ENCODE peak calls at places on chromosomes 2 and 18, in five cellular contexts. Q is lower lobe of right lung; G is stimulated activated naive CD4-positive, alpha-beta T cell treated with Interleukin-2 at 50 U/mL for 16 hours; Y is T-helper 1 cell; W is HuH-7. J is an unnamed sample.

GRCh38 chr18:7749510-7749981 is 182.4 kb downstream of the PTPRM start:
- DNase-seq in Q (no peak), G (no peak), Y (no peak), W (no peak), J (peak)

GRCh38 chr2:237474931-237475703 is 11.9 kb upstream of the MLPH start:
- DNase-seq in Q (peak), G (peak), Y (peak), W (peak), J (peak)

GRCh38 chr18:70373062-70373519 is 84.2 kb downstream of the SOCS6 start:
- DNase-seq in Q (no peak), G (no peak), Y (no peak), W (no peak), J (peak)

GRCh38 chr18:62876828-62877227 is 161.5 kb downstream of the PHLPP1 start:
- DNase-seq in Q (no peak), G (no peak), Y (no peak), W (no peak), J (no peak)

GRCh38 chr2:39252888-39253518 is 9.2 kb upstream of the CDKL4 start:
- DNase-seq in Q (no peak), G (no peak), Y (no peak), W (no peak), J (no peak)

GRCh38 chr18:70149616-70150301 is 55.7 kb downstream of the RTTN start:
- DNase-seq in Q (no peak), G (no peak), Y (no peak), W (no peak), J (peak)

GRCh38 chr18:23939366-23939765 is 75.2 kb upstream of the TTC39C start:
- DNase-seq in Q (no peak), G (no peak), Y (no peak), W (no peak), J (no peak)

GRCh38 chr2:238285653-238286082 is 2.7 kb downstream of the PER2 start:
- DNase-seq in Q (peak), G (no peak), Y (no peak), W (peak), J (peak)

GRCh38 chr2:98505991-98506664 is 61.5 kb downstream of the INPP4A start:
- DNase-seq in Q (no peak), G (no peak), Y (no peak), W (no peak), J (no peak)

GRCh38 chr2:36561223-36561944 is 36.6 kb downstream of the FEZ2 start:
- DNase-seq in Q (no peak), G (no peak), Y (no peak), W (no peak), J (peak)

GRCh38 chr2:183867206-183867605 is 731.1 kb upstream of the ZNF804A start:
- DNase-seq in Q (no peak), G (no peak), Y (no peak), W (no peak), J (no peak)

GRCh38 chr2:8543412-8544167 is 138.3 kb upstream of the ID2 start:
- DNase-seq in Q (peak), G (peak), Y (peak), W (no peak), J (no peak)

GRCh38 chr18:12599966-12600365 is 57.9 kb downstream of the SPIRE1 start:
- DNase-seq in Q (no peak), G (no peak), Y (no peak), W (no peak), J (no peak)

GRCh38 chr2:62196278-62196901 is 475 bp downstream of the B3GNT2 start:
- DNase-seq in Q (peak), G (peak), Y (peak), W (peak), J (peak)

GRCh38 chr2:173962036-173962435 is 3.1 kb downstream of the SP3 start:
- DNase-seq in Q (no peak), G (no peak), Y (no peak), W (no peak), J (no peak)

GRCh38 chr18:49055787-49056186 is 105.0 kb upstream of the SMAD7 start:
- DNase-seq in Q (peak), G (no peak), Y (no peak), W (no peak), J (no peak)

GRCh38 chr2:107197601-107198000 is 311.6 kb upstream of the ST6GAL2 start:
- DNase-seq in Q (no peak), G (no peak), Y (no peak), W (no peak), J (no peak)

GRCh38 chr2:138827426-138828054 is 47.4 kb upstream of the NXPH2 start:
- DNase-seq in Q (no peak), G (no peak), Y (no peak), W (peak), J (peak)